ENCODE peak calls at places on chromosomes 4 and X, in eight cellular contexts. S is Peyer's patch, Z is neural progenitor cell, R is tibial nerve, H is heart right ventricle, E is brain microvascular endothelial cell, Q is left ventricle myocardium inferior, J is colonic mucosa. W is an unnamed sample. For H3K36me3, the result is how much of the 10 kb centered on the place peaks cover.

GRCh38 chrX:39750798-39751197 is 347.0 kb downstream of the BCOR start:
- DNase-seq in R (no peak), S (no peak), Q (no peak), H (no peak), J (no peak), Z (no peak), E (no peak), W (no peak)

GRCh38 chr4:8916251-8916913 is 44.7 kb upstream of the HMX1 start:
- DNase-seq in H (no peak), Q (no peak), E (no peak), J (no peak), R (no peak), S (peak), Z (no peak), W (no peak)

GRCh38 chr4:37054670-37055069 is 189.9 kb upstream of the NWD2 start:
- DNase-seq in R (no peak), S (no peak), J (no peak), E (no peak), Q (no peak), H (no peak), Z (peak), W (no peak)

GRCh38 chr4:124993838-124994237 is 281.3 kb upstream of the ANKRD50 start:
- DNase-seq in S (no peak), Q (no peak), H (no peak), J (no peak), E (no peak), R (no peak), Z (no peak), W (no peak)

GRCh38 chr4:41154001-41154813 is 60.1 kb downstream of the APBB2 start:
- DNase-seq in J (no peak), S (no peak), Q (no peak), R (no peak), Z (no peak), E (no peak), H (no peak), W (no peak)

GRCh38 chr4:105495667-105496066 is 21.8 kb upstream of the PPA2 start:
- DNase-seq in H (no peak), J (no peak), R (no peak), E (no peak), S (no peak), Z (no peak), Q (no peak), W (no peak)

GRCh38 chrX:155056877-155057792 is 13.8 kb downstream of the CMC4 start:
- DNase-seq in E (peak), H (peak), Q (peak), S (peak), Z (peak), J (peak), R (peak), W (peak)

GRCh38 chr4:139955600-139955999 is 198.4 kb downstream of the MAML3 start:
- DNase-seq in E (no peak), J (no peak), Q (no peak), H (no peak), Z (no peak), S (no peak), R (no peak), W (no peak)

GRCh38 chr4:160485071-160485687 is 1382.3 kb downstream of the RAPGEF2 start:
- DNase-seq in E (no peak), R (no peak), S (no peak), J (no peak), Q (no peak), Z (no peak), H (no peak), W (no peak)

GRCh38 chr4:147351083-147351787 is 129.7 kb upstream of the EDNRA start:
- DNase-seq in S (no peak), Z (no peak), H (no peak), Q (no peak), E (no peak), J (no peak), R (no peak), W (no peak)

GRCh38 chrX:136652822-136653723 is 5.1 kb downstream of the CD40LG start:
- DNase-seq in Q (no peak), S (no peak), E (no peak), Z (no peak), H (no peak), R (no peak), J (no peak), W (no peak)

GRCh38 chr4:113316879-113317278 is 267.4 kb downstream of the ANK2 start:
- DNase-seq in S (peak), Q (no peak), E (no peak), R (no peak), H (no peak), Z (peak), J (no peak), W (no peak)

GRCh38 chr4:106671711-106672110 is 303.1 kb upstream of the GIMD1 start:
- DNase-seq in E (peak), J (no peak), Z (no peak), R (no peak), Q (no peak), H (no peak), S (no peak), W (no peak)

GRCh38 chr4:26267087-26267486 is 53.7 kb upstream of the RBPJ start:
- DNase-seq in S (peak), R (peak), E (no peak), Q (peak), Z (no peak), J (peak), H (peak), W (peak)

GRCh38 chr4:71049395-71049794 is 55.9 kb downstream of the DCK start:
- DNase-seq in R (no peak), E (no peak), H (no peak), J (no peak), S (no peak), Q (no peak), Z (no peak), W (no peak)

GRCh38 chr4:113109106-113109740 is 59.8 kb downstream of the ANK2 start:
- DNase-seq in R (no peak), Q (no peak), Z (no peak), E (no peak), H (no peak), S (peak), J (no peak), W (no peak)

GRCh38 chrX:16771483-16772398 is 14.5 kb upstream of the TXLNG start:
- DNase-seq in J (peak), Z (peak), E (peak), R (no peak), Q (no peak), H (no peak), S (peak), W (no peak)

GRCh38 chr4:4386296-4386735 is 586 bp upstream of the NSG1 start:
- DNase-seq in Q (no peak), Z (peak), R (no peak), E (no peak), S (peak), H (no peak), J (no peak), W (no peak)

GRCh38 chr4:26133840-26134239 is 187.0 kb upstream of the RBPJ start:
- DNase-seq in Z (no peak), E (no peak), R (no peak), J (no peak), Q (no peak), H (no peak), S (no peak), W (no peak)

GRCh38 chrX:41441934-41442823 is 5.0 kb upstream of the NYX start:
- DNase-seq in J (peak), R (peak), H (peak), E (peak), Z (peak), S (peak), Q (peak), W (peak)

GRCh38 chrX:13778916-13779315 is 38.0 kb downstream of the GPM6B start:
- DNase-seq in Q (no peak), H (no peak), R (no peak), S (no peak), Z (peak), J (no peak), E (peak), W (no peak)

GRCh38 chr4:186669159-186669720 is 54.4 kb downstream of the FAT1 start:
- DNase-seq in H (no peak), Z (peak), J (no peak), Q (no peak), R (no peak), E (peak), S (no peak), W (peak)

GRCh38 chrX:83845397-83845796 is 15.5 kb upstream of the CYLC1 start:
- DNase-seq in H (no peak), Z (peak), R (no peak), Q (no peak), J (no peak), E (peak), S (no peak), W (no peak)

GRCh38 chr4:38820329-38821061 is 15.9 kb upstream of the TLR1 start:
- DNase-seq in R (no peak), Z (no peak), J (no peak), H (no peak), S (no peak), E (no peak), Q (no peak), W (no peak)

GRCh38 chrX:24264383-24264782 is 49.5 kb downstream of the SUPT20HL2 start:
- DNase-seq in R (no peak), H (no peak), Q (no peak), Z (no peak), S (no peak), J (no peak), E (no peak), W (no peak)

GRCh38 chr4:2339458-2340271 is 77.8 kb upstream of the MXD4 start:
- DNase-seq in E (no peak), Z (no peak), S (no peak), Q (no peak), J (peak), R (no peak), H (no peak), W (no peak)

GRCh38 chr4:52837716-52838558 is 24.2 kb upstream of the RASL11B start:
- DNase-seq in E (peak), Q (no peak), J (no peak), Z (no peak), R (no peak), H (no peak), S (no peak), W (no peak)

GRCh38 chr4:154135576-154135975 is 346.7 kb upstream of the SFRP2 start:
- DNase-seq in Q (no peak), Z (no peak), S (no peak), E (no peak), H (no peak), R (no peak), J (no peak), W (no peak)

GRCh38 chr4:31613946-31614623 is 893.9 kb downstream of the PCDH7 start:
- DNase-seq in S (no peak), R (no peak), H (no peak), E (no peak), J (no peak), Z (peak), Q (no peak), W (no peak)

GRCh38 chr4:105520819-105521790 is 31.3 kb upstream of the ARHGEF38 start:
- DNase-seq in E (peak), J (peak), Q (no peak), R (no peak), S (peak), Z (peak), H (no peak), W (no peak)

GRCh38 chrX:40094041-40094899 is 3.5 kb downstream of the BCOR start:
- DNase-seq in E (no peak), J (peak), Q (peak), S (peak), H (peak), Z (peak), R (no peak), W (peak)

GRCh38 chrX:84729809-84730208 is 227.6 kb upstream of the HDX start:
- DNase-seq in R (no peak), S (peak), J (no peak), Q (no peak), H (no peak), E (no peak), Z (peak), W (no peak)

GRCh38 chr4:77880784-77881183 is 18.2 kb downstream of the MRPL1 start:
- DNase-seq in J (no peak), Z (no peak), R (no peak), S (no peak), H (no peak), E (no peak), Q (no peak), W (no peak)

GRCh38 chr4:77877771-77878170 is 15.1 kb downstream of the MRPL1 start:
- DNase-seq in Q (no peak), J (no peak), H (no peak), E (no peak), R (no peak), S (no peak), Z (no peak), W (no peak)

GRCh38 chr4:77877167-77877566 is 14.5 kb downstream of the MRPL1 start:
- DNase-seq in Z (no peak), S (no peak), E (no peak), R (no peak), Q (no peak), J (no peak), H (no peak), W (no peak)

GRCh38 chr4:77878176-77878575 is 15.5 kb downstream of the MRPL1 start:
- DNase-seq in E (no peak), H (no peak), R (no peak), Q (no peak), S (no peak), J (no peak), Z (no peak), W (no peak)

GRCh38 chr4:77881460-77882295 is 19.0 kb downstream of the MRPL1 start:
- DNase-seq in Q (no peak), J (peak), H (no peak), Z (no peak), S (no peak), R (no peak), E (peak), W (no peak)
- TF ChIP-seq CTCF in Q (no peak), J (no peak), H (no peak), Z (no peak), S (peak), R (no peak), E (no peak), W (no peak)

GRCh38 chr4:5554376-5554775 is 154.0 kb downstream of the EVC2 start:
- DNase-seq in Q (no peak), Z (no peak), J (no peak), R (no peak), H (no peak), S (no peak), E (no peak), W (no peak)

GRCh38 chr4:5561286-5561685 is 147.1 kb downstream of the EVC2 start:
- DNase-seq in R (no peak), Z (no peak), S (no peak), E (no peak), J (no peak), H (no peak), Q (no peak), W (no peak)

GRCh38 chr4:5553801-5554200 is 154.6 kb downstream of the EVC2 start:
- DNase-seq in E (no peak), H (no peak), Q (no peak), R (no peak), J (no peak), Z (no peak), S (no peak), W (no peak)

GRCh38 chr4:5563856-5564255 is 144.5 kb downstream of the EVC2 start:
- DNase-seq in J (no peak), Q (no peak), R (no peak), E (no peak), S (no peak), H (no peak), Z (no peak), W (no peak)

GRCh38 chr4:5558502-5558901 is 149.9 kb downstream of the EVC2 start:
- DNase-seq in E (no peak), H (no peak), S (no peak), J (no peak), R (no peak), Z (no peak), Q (no peak), W (no peak)
- H3K36me3 ChIP-seq in E (under half), H (under half), S (under half), J (under half), R (half or more), Z (under half), Q (under half), W (under half)

DNA sequence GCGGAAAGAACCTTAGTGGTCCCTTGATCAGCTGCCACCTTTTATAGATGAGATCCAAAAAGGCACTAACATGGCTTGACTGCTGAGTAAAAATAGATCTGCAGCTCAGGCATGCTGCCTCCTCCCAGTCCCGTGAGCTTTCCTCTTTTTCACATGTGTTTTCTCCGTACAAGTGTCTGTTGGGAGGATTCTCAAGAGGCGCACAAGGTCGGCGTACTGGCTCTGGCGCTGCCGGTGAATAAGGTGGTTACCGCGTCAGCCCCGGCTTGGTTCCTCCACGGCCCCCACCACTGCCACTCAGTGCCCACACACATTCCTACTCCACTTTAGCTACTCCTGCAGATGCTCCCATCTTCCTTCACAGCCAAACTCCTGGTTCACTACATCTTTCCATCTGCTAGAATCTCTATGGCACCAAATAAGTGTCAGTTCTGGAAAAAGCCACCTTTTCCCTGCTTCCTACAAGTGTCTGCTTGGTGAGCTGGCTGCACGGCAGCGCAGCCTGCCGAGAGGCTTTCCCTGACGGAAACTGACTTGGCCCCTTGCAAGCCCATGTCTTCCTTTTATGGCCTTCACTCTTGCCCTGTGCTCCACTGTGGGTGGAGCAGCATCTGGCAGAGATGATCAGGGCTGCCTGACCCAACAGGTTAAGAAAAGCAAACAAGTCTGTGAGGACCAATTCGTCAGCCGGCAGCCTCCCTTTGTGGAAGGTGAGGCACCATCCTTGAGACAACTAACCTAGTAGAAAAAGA is 99.8 kb downstream of the KLHL8 start:
- DNase-seq in R (peak), E (peak), H (peak), S (no peak), J (peak), Q (no peak), Z (no peak), W (peak)
- TF ChIP-seq CTCF in R (no peak), E (no peak), H (peak), S (no peak), J (no peak), Q (no peak), Z (no peak), W (no peak)

GRCh38 chr4:169730564-169730963 is 27.2 kb downstream of the HPF1 start:
- DNase-seq in Q (no peak), E (no peak), Z (no peak), J (no peak), H (no peak), R (no peak), S (no peak), W (no peak)
- H3K36me3 ChIP-seq in Q (under half), E (under half), Z (under half), J (under half), H (half or more), R (under half), S (under half), W (under half)

GRCh38 chrX:46601283-46601682 is 27.7 kb downstream of the CHST7 start:
- DNase-seq in S (no peak), Z (no peak), R (no peak), Q (no peak), E (peak), J (no peak), H (no peak), W (no peak)

GRCh38 chrX:46602468-46603102 is 29.0 kb downstream of the CHST7 start:
- DNase-seq in Q (no peak), H (no peak), R (no peak), S (no peak), E (no peak), J (no peak), Z (no peak), W (no peak)

GRCh38 chrX:46597774-46598173 is 24.2 kb downstream of the CHST7 start:
- DNase-seq in Q (no peak), E (no peak), S (no peak), Z (no peak), R (no peak), J (no peak), H (no peak), W (no peak)

GRCh38 chrX:46597208-46597607 is 23.6 kb downstream of the CHST7 start:
- DNase-seq in S (no peak), H (no peak), E (no peak), J (no peak), R (no peak), Z (no peak), Q (no peak), W (no peak)

DNA sequence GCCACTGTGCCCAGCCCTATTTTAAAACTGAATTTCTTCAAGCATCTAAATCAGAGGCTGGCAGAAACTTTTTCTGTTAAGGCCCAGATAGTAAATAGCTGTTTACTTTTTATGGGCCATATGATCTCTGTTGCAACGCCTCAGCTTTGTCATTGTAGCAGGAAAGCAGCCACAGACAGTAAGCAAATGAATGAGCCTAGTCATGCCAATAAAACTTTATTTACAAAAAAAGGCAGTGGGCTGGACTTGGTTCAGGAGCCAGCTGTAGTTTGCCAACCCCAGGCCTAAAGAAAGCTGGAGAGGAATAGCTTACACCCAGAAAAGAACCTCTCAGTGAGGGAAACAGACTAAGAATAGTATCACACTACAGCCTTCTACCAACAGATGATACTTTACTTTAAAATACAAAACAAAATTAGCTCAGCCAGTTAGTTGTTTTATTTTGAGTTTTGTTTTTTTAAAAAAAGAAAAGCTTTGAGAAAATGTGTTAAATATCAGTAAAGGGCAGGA is 25.5 kb downstream of the CHST7 start:
- DNase-seq in Z (no peak), H (no peak), S (no peak), Q (no peak), J (no peak), E (no peak), R (no peak), W (no peak)
- TF ChIP-seq CTCF in Z (no peak), H (no peak), S (no peak), Q (no peak), J (no peak), E (no peak), R (no peak), W (no peak)

DNA sequence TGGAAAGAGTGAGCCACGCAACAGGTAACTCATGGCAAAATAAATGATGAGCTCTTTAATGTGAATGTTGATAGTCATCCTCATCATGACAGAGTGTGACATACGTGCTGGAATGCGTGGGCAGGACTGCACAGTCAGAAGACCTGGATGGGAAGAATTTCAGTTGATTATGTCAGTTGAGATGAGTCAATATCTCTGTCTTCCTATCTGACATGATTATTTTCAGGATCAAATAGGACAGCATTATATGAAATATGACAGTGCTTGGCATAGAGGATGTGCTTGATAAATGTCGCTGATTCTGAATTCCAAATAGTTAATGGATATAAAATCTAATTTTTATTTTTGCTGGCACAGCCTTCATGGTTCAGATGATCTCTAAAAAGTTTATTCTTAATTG is 95.1 kb downstream of the IL15 start:
- DNase-seq in J (no peak), Q (no peak), S (no peak), H (no peak), R (no peak), E (peak), Z (no peak), W (no peak)
- H3K36me3 ChIP-seq in J (under half), Q (under half), S (under half), H (half or more), R (under half), E (under half), Z (under half), W (under half)

DNA sequence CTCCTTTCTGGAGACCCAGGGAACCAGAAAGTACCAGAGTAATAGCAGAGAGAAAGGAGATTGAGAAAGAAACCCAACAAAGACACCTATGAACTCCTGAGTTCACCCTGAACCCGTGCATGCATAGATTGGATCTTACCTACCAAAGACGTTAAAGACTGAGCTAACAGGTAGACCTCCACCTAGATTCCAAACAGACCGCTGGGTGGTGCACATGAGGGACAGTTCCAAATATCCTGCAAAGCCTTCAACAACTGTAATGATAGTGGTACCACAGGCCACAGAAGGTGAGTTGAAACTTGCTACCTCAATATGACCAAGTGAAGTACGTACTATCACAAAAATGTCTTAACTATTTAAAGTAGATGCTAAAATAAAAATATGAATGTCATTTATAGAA is 34.0 kb upstream of the NR0B1 start:
- DNase-seq in H (no peak), S (no peak), E (no peak), R (no peak), Q (no peak), Z (no peak), J (no peak), W (no peak)
- TF ChIP-seq CTCF in H (no peak), S (no peak), E (no peak), R (no peak), Q (no peak), Z (peak), J (no peak), W (no peak)